ENCODE peak calls at places on chromosomes 5 and 9, in seven cellular contexts. X is body of pancreas, R is uterus, K is transverse colon, G is spleen, D is adrenal gland, U is prostate gland. F is an unnamed sample.

GRCh38 chr9:81035171-81035570 is 654.2 kb downstream of the TLE1 start:
- DNase-seq in D (no peak), R (peak), U (no peak), X (no peak), K (no peak), G (no peak), F (no peak)

GRCh38 chr9:81623778-81624177 is 65.6 kb downstream of the TLE1 start:
- DNase-seq in K (no peak), G (no peak), R (no peak), X (no peak), U (no peak), D (no peak), F (no peak)

GRCh38 chr9:101455656-101456235 is 20.2 kb upstream of the ALDOB start:
- DNase-seq in X (no peak), U (no peak), K (no peak), G (no peak), D (no peak), R (no peak), F (no peak)

GRCh38 chr5:151612689-151613427 is 21.7 kb upstream of the FAT2 start:
- DNase-seq in D (no peak), X (no peak), U (no peak), R (no peak), G (no peak), K (no peak), F (no peak)

GRCh38 chr5:36606052-36606436 is 362 bp upstream of the SLC1A3 start:
- DNase-seq in K (no peak), U (no peak), X (no peak), R (no peak), D (no peak), G (no peak), F (no peak)

GRCh38 chr9:36985769-36986547 is 48.1 kb downstream of the PAX5 start:
- DNase-seq in X (no peak), R (no peak), D (no peak), K (no peak), U (no peak), G (no peak), F (no peak)

GRCh38 chr5:78903936-78904335 is 81.2 kb downstream of the ARSB start:
- DNase-seq in U (no peak), R (no peak), G (no peak), X (no peak), K (no peak), D (no peak), F (no peak)

GRCh38 chr9:121750715-121751623 is 99.5 kb downstream of the DAB2IP start:
- DNase-seq in R (no peak), D (no peak), U (peak), K (no peak), G (no peak), X (peak), F (no peak)

GRCh38 chr9:110977259-110977709 is 61.0 kb downstream of the LPAR1 start:
- DNase-seq in R (peak), D (no peak), X (peak), U (no peak), K (no peak), G (no peak), F (no peak)

GRCh38 chr5:37554938-37555337 is 175.8 kb downstream of the WDR70 start:
- DNase-seq in D (no peak), R (no peak), X (no peak), K (no peak), U (no peak), G (no peak), F (no peak)

GRCh38 chr9:89956907-89957306 is 352.1 kb downstream of the GADD45G start:
- DNase-seq in G (no peak), K (no peak), U (peak), R (no peak), D (no peak), X (no peak), F (no peak)

GRCh38 chr5:150044334-150044681 is 42.0 kb downstream of the CSF1R start:
- DNase-seq in U (no peak), G (no peak), K (no peak), D (no peak), X (no peak), R (no peak), F (no peak)

GRCh38 chr9:131982683-131983239 is 96.9 kb downstream of the MED27 start:
- DNase-seq in G (no peak), X (no peak), U (no peak), K (no peak), R (no peak), D (no peak), F (no peak)

GRCh38 chr9:133976888-133977287 is 15.2 kb downstream of the VAV2 start:
- DNase-seq in G (peak), X (no peak), U (no peak), R (no peak), D (no peak), K (no peak), F (no peak)

GRCh38 chr9:132703336-132703735 is 33.1 kb downstream of the GTF3C4 start:
- DNase-seq in K (no peak), X (no peak), G (no peak), U (no peak), R (no peak), D (no peak), F (no peak)

GRCh38 chr5:158212915-158213314 is 354.0 kb upstream of the CLINT1 start:
- DNase-seq in G (no peak), R (no peak), K (no peak), U (no peak), X (no peak), D (no peak), F (no peak)

GRCh38 chr5:132677191-132677590 is 3.4 kb downstream of the IL4 start:
- DNase-seq in D (peak), X (peak), U (no peak), G (peak), R (peak), K (peak), F (no peak)

GRCh38 chr9:122218070-122218884 is 10.5 kb downstream of the LHX6 start:
- DNase-seq in X (no peak), K (no peak), D (no peak), G (no peak), U (no peak), R (no peak), F (no peak)

GRCh38 chr9:84711398-84711777 is 41.9 kb downstream of the NTRK2 start:
- DNase-seq in U (no peak), K (no peak), D (no peak), X (no peak), G (no peak), R (no peak), F (no peak)

GRCh38 chr9:71233646-71234045 is 112.2 kb upstream of the TRPM3 start:
- DNase-seq in U (no peak), G (no peak), D (no peak), K (no peak), R (no peak), X (no peak), F (no peak)

GRCh38 chr5:146041180-146041789 is 64.1 kb downstream of the PLAC8L1 start:
- DNase-seq in U (no peak), R (no peak), G (no peak), X (no peak), K (no peak), D (no peak), F (no peak)

GRCh38 chr5:177483994-177484901 is 10.8 kb upstream of the DBN1 start:
- DNase-seq in K (no peak), X (no peak), R (peak), D (no peak), G (peak), U (no peak), F (no peak)
- TF ChIP-seq POLR2A in K (no peak), X (no peak), R (no peak), D (no peak), G (no peak), U (no peak), F (no peak)

GRCh38 chr5:32311404-32312193 is 1.1 kb downstream of the MTMR12 start:
- DNase-seq in G (peak), D (no peak), R (no peak), X (no peak), U (no peak), K (no peak), F (no peak)
- H3K27ac ChIP-seq in G (peak), D (peak), R (peak), X (peak), U (peak), K (peak), F (peak)

DNA sequence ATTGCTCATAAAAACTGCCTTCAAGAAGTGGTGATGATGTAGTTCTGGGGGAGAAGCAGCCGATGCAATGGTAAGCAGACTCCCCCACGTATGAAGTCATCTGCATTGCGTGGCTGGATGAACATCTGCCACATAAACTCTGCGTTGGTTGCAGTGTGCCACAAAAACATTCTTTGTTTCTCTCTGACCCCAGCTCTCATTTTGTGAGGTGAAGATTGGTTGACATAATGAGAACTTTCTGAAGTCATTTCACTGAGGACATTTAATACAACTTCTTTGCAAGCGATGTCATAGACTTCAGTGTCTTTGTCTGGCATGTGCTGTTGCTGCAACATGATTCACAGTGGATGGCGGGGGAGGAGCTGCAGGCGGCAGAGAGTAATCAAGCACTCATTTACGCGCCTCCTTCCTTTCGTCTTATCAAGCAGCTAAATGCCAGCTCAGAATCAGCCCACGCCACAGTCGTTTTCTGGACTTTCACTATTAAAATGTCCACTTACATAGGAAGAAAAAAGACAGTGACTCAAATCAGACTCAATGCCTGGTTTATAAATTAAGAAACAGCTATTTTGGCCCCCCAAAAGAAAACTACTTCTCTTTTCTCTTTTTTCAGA is 91.5 kb upstream of the NFIL3 start:
- DNase-seq in G (no peak), U (no peak), X (peak), K (no peak), D (no peak), R (peak), F (peak)
- TF ChIP-seq POLR2A in G (no peak), U (no peak), X (no peak), K (no peak), D (no peak), R (no peak), F (no peak)

DNA sequence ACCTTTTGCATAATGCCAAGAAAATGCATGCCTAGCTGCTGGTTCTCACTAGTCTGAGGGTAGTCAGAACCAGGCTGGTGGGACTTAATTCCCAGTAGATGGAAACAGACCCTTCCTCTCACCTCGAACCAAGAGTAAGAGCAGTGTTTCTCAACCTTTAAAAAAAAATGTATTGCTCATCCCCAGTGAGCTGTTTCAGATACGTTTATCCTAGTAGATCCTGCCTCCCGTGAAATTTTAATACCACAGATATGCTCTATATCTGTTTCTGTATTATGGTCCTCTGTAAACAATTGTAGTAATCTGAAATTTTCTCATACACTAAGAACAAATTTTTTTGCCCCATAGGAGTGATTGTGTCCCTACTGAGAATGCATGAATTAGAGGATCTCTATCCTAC is 86.2 kb downstream of the TEK start:
- DNase-seq in K (no peak), X (no peak), G (no peak), D (no peak), R (no peak), U (no peak), F (no peak)
- H3K27ac ChIP-seq in K (no peak), X (no peak), G (no peak), D (no peak), R (no peak), U (no peak), F (no peak)

DNA sequence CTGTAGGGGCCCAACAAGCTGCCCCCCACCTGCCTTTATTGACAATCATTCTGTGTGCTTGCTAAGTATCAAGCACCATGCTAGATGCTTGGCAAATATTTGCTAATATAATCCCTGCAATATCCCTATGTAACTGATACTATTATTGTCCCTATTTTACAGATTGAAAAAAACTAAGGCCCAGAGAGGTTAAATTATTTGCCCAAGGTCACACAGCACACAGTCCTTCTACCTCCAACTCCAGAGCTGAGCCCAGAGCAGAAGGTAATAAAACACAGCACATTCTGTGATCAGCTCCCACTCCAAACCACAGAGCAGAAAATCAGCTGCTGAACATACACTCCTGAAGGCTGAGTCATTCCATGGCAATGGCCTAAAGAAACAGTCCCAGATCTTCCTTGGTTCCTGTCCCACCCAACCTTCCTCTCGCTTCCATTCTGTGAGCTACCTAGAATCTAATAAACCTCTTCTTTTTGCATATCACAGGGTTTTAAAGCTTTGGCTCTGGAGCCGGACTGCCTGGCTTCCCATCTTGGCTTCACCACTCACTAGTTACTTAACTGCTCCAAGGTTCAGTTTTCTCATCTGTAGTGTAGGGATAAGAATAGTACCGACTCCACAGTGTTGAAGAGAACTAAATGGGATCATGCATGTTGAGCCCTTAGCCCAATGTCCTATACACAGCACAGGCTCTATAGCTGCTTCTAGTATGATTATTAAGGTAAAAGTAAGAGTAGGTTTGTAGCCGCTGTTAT is 66.7 kb upstream of the ADRA1B start:
- DNase-seq in R (peak), K (no peak), D (no peak), U (no peak), X (no peak), G (no peak), F (no peak)
- TF ChIP-seq POLR2A in R (no peak), K (no peak), D (no peak), U (no peak), X (no peak), G (no peak), F (no peak)

GRCh38 chr5:10423009-10423408 is 18.7 kb upstream of the ROPN1L start:
- DNase-seq in R (no peak), D (no peak), X (no peak), K (no peak), U (no peak), G (no peak), F (no peak)
- H3K27ac ChIP-seq in R (no peak), D (no peak), X (no peak), K (no peak), U (no peak), G (peak), F (no peak)

GRCh38 chr9:87519415-87519989 is 21.8 kb downstream of the DAPK1 start:
- DNase-seq in R (no peak), U (no peak), K (no peak), D (no peak), G (no peak), X (no peak), F (no peak)
- TF ChIP-seq POLR2A in R (no peak), U (no peak), K (no peak), D (no peak), G (no peak), X (no peak), F (no peak)

GRCh38 chr9:98972641-98973545 is 29.2 kb downstream of the COL15A1 start:
- DNase-seq in X (no peak), G (no peak), U (no peak), K (no peak), D (no peak), R (no peak), F (no peak)
- H3K27ac ChIP-seq in X (no peak), G (no peak), U (no peak), K (peak), D (no peak), R (no peak), F (peak)

GRCh38 chr5:17079562-17079961 is 137.9 kb upstream of the BASP1 start:
- DNase-seq in D (no peak), K (no peak), G (no peak), X (no peak), U (no peak), R (peak), F (no peak)
- TF ChIP-seq POLR2A in D (no peak), K (no peak), G (no peak), X (no peak), U (no peak), R (no peak), F (no peak)

DNA sequence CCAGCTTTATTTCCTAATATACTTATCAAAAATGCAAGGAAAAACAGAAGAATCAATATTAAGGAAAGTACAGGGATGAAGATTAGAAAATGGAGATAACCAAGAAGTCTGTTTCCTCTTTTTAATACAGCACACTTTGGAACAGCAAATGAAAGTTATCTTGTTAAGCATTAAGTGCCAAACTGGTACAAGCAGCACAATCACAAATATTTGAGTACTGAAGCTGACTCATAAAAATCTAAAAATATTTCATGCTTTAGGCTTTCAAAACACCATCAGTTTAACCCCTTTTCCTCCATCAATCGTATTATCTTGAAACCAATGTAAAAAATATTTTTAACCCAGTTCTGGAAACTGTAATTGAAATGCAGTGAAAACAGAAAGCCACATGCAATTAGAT is 2.7 kb downstream of the FBXW11 start:
- DNase-seq in R (no peak), D (no peak), G (no peak), K (no peak), U (no peak), X (no peak), F (no peak)
- H3K27ac ChIP-seq in R (no peak), D (peak), G (peak), K (no peak), U (no peak), X (peak), F (peak)

F was measured in heart left ventricle.